ENCODE peak calls at places on chromosomes 4 and X, in seven cellular contexts. P is hippocampal formation, R is mesothelial cell of epicardium, T is EL, G is AG09319, X is NCI-H1694 treated with DMSO at 0.1 percent for 48 hours, J is head of caudate nucleus. V is an unnamed sample.

GRCh38 chr4:136931771-136932170 is 600.5 kb downstream of the PCDH18 start:
- DNase-seq in P (no peak), R (no peak), T (no peak), G (no peak), X (no peak), J (no peak), V (no peak)

GRCh38 chr4:82666970-82667665 is 105.3 kb upstream of the TMEM150C start:
- DNase-seq in P (no peak), R (no peak), T (no peak), G (no peak), X (no peak), J (no peak), V (no peak)

GRCh38 chr4:10123227-10124101 is 6.9 kb upstream of the WDR1 start:
- DNase-seq in P (no peak), R (no peak), T (no peak), G (no peak), X (no peak), J (no peak), V (no peak)

GRCh38 chrX:30141966-30142365 is 73.4 kb upstream of the MAGEB2 start:
- DNase-seq in P (no peak), R (no peak), T (peak; percentile 2), G (peak; percentile 1), X (peak; percentile 19), J (no peak), V (no peak)

GRCh38 chr4:186225848-186226247 is 1.5 kb upstream of the KLKB1 start:
- DNase-seq in P (no peak), R (no peak), T (no peak), G (no peak), X (no peak), J (no peak), V (no peak)

GRCh38 chrX:99091459-99091858 is 1318.6 kb downstream of the PCDH19 start:
- DNase-seq in P (no peak), R (no peak), T (no peak), G (no peak), X (no peak), J (no peak), V (no peak)

GRCh38 chr4:83170952-83171399 is 56.4 kb upstream of the PLAC8 start:
- DNase-seq in P (no peak), R (no peak), T (peak; percentile 2), G (no peak), X (no peak), J (no peak), V (no peak)

GRCh38 chr4:123351713-123352112 is 44.9 kb upstream of the SPRY1 start:
- DNase-seq in P (no peak), R (no peak), T (no peak), G (no peak), X (no peak), J (no peak), V (no peak)

GRCh38 chr4:28926156-28926555 is 1794.0 kb upstream of the PCDH7 start:
- DNase-seq in P (no peak), R (no peak), T (no peak), G (no peak), X (no peak), J (no peak), V (no peak)

GRCh38 chr4:1057403-1057745 is 45.9 kb downstream of the FGFRL1 start:
- DNase-seq in P (no peak), R (no peak), T (no peak), G (no peak), X (no peak), J (no peak), V (no peak)